ENCODE peak calls at places on chromosomes 1 and 21, in five cellular contexts. H is HL-60, W is osteoblast, F is cardiac fibroblast, I is lower lobe of right lung. J is an unnamed sample.

GRCh38 chr1:164475834-164476233 is 83.2 kb upstream of the PBX1 start:
- DNase-seq in W (no peak), H (no peak), F (no peak), I (no peak), J (peak)

GRCh38 chr1:44208216-44208615 is 5.1 kb upstream of the DMAP1 start:
- DNase-seq in I (no peak), W (no peak), H (no peak), F (no peak), J (no peak)

GRCh38 chr1:202159534-202160371 is 649 bp downstream of the PTPN7 start:
- DNase-seq in F (no peak), H (peak), I (no peak), W (no peak), J (no peak)

GRCh38 chr1:93804412-93804811 is 74.6 kb downstream of the DNTTIP2 start:
- DNase-seq in I (no peak), W (no peak), H (no peak), F (peak), J (peak)

GRCh38 chr1:189434461-189434860 is 1043.2 kb downstream of the BRINP3 start:
- DNase-seq in H (no peak), F (no peak), I (no peak), W (no peak), J (no peak)

GRCh38 chr1:6414443-6414844 is 5.3 kb downstream of the HES2 start:
- DNase-seq in F (peak), H (no peak), W (peak), I (no peak), J (peak)

GRCh38 chr1:160101037-160101716 is 2.8 kb upstream of the IGSF8 start:
- DNase-seq in W (peak), F (peak), I (peak), H (peak), J (peak)

GRCh38 chr1:248822148-248823032 is 3.3 kb downstream of the SH3BP5L start:
- DNase-seq in W (peak), H (no peak), I (no peak), F (no peak), J (no peak)

GRCh38 chr1:63915121-63915520 is 141.3 kb downstream of the ROR1 start:
- DNase-seq in W (no peak), F (peak), H (no peak), I (no peak), J (peak)

GRCh38 chr1:18344755-18345154 is 136.0 kb upstream of the KLHDC7A start:
- DNase-seq in I (no peak), W (no peak), H (no peak), F (no peak), J (peak)

GRCh38 chr1:163084330-163084729 is 15.2 kb downstream of the RGS4 start:
- DNase-seq in H (no peak), W (no peak), I (no peak), F (peak), J (no peak)

GRCh38 chr1:241156231-241156965 is 200.6 kb downstream of the RGS7 start:
- DNase-seq in I (no peak), W (peak), F (peak), H (no peak), J (no peak)

GRCh38 chr1:150974580-150975478 is at the start of gene CERS2:
- DNase-seq in W (peak), H (peak), F (peak), I (peak), J (peak)

GRCh38 chr1:19163261-19163660 is 46.8 kb downstream of the UBR4 start:
- DNase-seq in F (peak), H (no peak), W (peak), I (no peak), J (no peak)

GRCh38 chr1:196861429-196861828 is 26.4 kb upstream of the CFHR4 start:
- DNase-seq in H (no peak), F (no peak), W (no peak), I (no peak), J (no peak)

GRCh38 chr1:85850238-85850637 is 142.0 kb upstream of the ZNHIT6 start:
- DNase-seq in H (no peak), F (peak), W (peak), I (no peak), J (no peak)

GRCh38 chr1:164647211-164647610 is 88.2 kb downstream of the PBX1 start:
- DNase-seq in F (no peak), I (no peak), H (no peak), W (no peak), J (no peak)

GRCh38 chr1:114154146-114154962 is 685 bp upstream of the SYT6 start:
- DNase-seq in I (peak), W (peak), H (no peak), F (peak), J (peak)

GRCh38 chr1:160981584-160982411 is 27.2 kb upstream of the ITLN2 start:
- DNase-seq in F (no peak), W (peak), H (peak), I (peak), J (no peak)

GRCh38 chr1:200837931-200838571 is 34.7 kb upstream of the GPR25 start:
- DNase-seq in W (no peak), I (no peak), H (no peak), F (peak), J (no peak)

GRCh38 chr1:5108740-5109139 is 454.3 kb downstream of the AJAP1 start:
- DNase-seq in W (no peak), I (no peak), H (no peak), F (no peak), J (no peak)

GRCh38 chr1:171707583-171707982 is 34.3 kb downstream of the VAMP4 start:
- DNase-seq in W (no peak), F (peak), I (no peak), H (no peak), J (no peak)

GRCh38 chr1:145972580-145972979 is 8.1 kb downstream of the POLR3GL start:
- DNase-seq in H (peak), W (no peak), I (no peak), F (no peak), J (no peak)

GRCh38 chr1:222757673-222758268 is 20.8 kb downstream of the FAM177B start:
- DNase-seq in F (no peak), W (no peak), I (no peak), H (no peak), J (no peak)

GRCh38 chr1:44481701-44482100 is 76.6 kb downstream of the RNF220 start:
- DNase-seq in I (no peak), W (no peak), H (no peak), F (no peak), J (no peak)

GRCh38 chr21:40662889-40663288 is 184.1 kb downstream of the DSCAM start:
- DNase-seq in F (no peak), I (no peak), H (no peak), W (no peak), J (no peak)

GRCh38 chr21:40671721-40672120 is 175.2 kb downstream of the DSCAM start:
- DNase-seq in I (no peak), W (no peak), F (no peak), H (no peak), J (no peak)

GRCh38 chr21:40672602-40673001 is 174.4 kb downstream of the DSCAM start:
- DNase-seq in H (no peak), W (no peak), I (no peak), F (no peak), J (no peak)

GRCh38 chr21:40668535-40669275 is 178.3 kb downstream of the DSCAM start:
- DNase-seq in I (no peak), W (no peak), H (no peak), F (no peak), J (no peak)

GRCh38 chr21:40667964-40668363 is 179.0 kb downstream of the DSCAM start:
- DNase-seq in W (no peak), I (no peak), F (no peak), H (no peak), J (no peak)
- TF ChIP-seq CTCF in W (no peak), I (no peak), F (no peak), H (no peak), J (no peak)

GRCh38 chr1:109623601-109624161 is 4.0 kb downstream of the AMPD2 start:
- DNase-seq in W (peak), I (no peak), H (no peak), F (no peak), J (peak)
- H3K4me3 ChIP-seq in W (peak), I (peak), H (no peak), F (no peak), J (no peak)

DNA sequence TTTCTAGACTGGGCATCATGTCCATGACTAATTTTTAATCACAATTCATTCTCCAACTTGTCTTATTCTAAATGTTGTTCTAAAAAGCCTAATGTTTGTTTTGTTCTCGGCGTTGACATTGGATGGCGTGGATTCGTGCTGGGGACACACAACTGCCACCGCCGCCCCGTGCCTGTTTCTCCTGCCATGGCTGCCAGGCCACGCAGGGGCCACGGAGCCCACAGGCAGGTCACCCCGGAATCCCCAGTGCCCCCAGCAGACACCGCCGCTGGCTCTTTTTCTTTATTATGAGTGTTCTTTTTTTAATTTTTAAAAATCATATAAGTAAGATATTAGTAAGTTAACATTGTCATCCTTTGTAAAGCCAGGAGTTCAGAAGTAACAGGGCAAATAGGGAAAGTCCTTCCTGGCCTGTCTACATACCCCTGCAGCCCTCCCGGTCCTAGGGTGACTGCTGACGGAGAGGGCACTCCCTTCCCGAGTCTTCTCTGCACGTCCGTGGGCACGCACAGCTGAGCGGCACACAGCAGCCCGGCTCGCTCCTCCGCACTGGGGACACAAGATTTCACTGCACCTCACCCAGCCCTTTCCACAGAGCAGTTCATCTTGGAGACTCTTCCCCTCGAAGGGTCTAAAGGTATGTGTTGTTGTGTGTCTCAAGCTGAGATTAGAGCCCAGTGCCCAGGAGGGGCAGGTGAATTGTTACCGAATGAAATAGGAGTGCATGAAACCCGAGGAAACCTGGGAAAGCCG is 32.1 kb downstream of the KRTAP10-1 start:
- DNase-seq in F (no peak), I (no peak), W (no peak), H (no peak), J (no peak)
- TF ChIP-seq CTCF in F (no peak), I (no peak), W (no peak), H (no peak), J (no peak)

GRCh38 chr1:170668301-170668789 is 4.4 kb downstream of the PRRX1 start:
- DNase-seq in H (peak), F (peak), W (no peak), I (no peak), J (no peak)
- H3K4me3 ChIP-seq in H (no peak), F (peak), W (peak), I (peak), J (no peak)

GRCh38 chr1:220775238-220775853 is 11.4 kb upstream of the MTARC1 start:
- DNase-seq in I (no peak), H (no peak), W (no peak), F (peak), J (peak)
- TF ChIP-seq CTCF in I (peak), H (peak), W (peak), F (peak), J (peak)

DNA sequence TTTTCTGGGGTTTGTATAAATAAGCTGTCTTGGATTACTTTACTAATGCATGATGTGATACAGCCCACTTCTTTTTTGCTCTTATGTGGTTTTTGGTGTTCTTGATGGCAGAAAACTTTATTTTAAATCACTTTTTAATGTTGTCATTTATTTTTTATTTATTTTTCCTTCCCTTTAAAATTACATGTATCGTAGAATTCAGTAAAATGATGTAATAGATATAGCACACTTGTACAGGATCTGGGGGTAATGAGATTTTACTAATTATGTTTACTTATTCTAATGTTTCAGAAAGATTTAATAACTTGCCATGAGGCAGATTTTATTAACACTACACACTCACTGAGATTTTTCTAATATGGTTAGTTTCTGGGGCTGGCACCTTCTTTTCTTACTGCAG is 701 bp upstream of the B3GALT2 start:
- DNase-seq in I (no peak), F (no peak), H (no peak), W (no peak), J (no peak)
- H3K4me3 ChIP-seq in I (no peak), F (no peak), H (no peak), W (no peak), J (peak)

J was measured in BE2C.